ENCODE peak calls at places on chromosomes 3 and 15, in four cellular contexts. E is foreskin fibroblast, C is omental fat pad, I is stomach. W is an unnamed sample.
A peak's percentile ranks its signal among the peaks of the same experiment; 100 is the strongest.

GRCh38 chr15:98914626-98915025 is 93.0 kb downstream of the PGPEP1L start:
- DNase-seq in E (peak; percentile 91), C (no peak), I (no peak), W (no peak)

GRCh38 chr15:25183581-25184330 is 229.0 kb downstream of the SNRPN start:
- DNase-seq in I (no peak), E (no peak), C (peak; percentile 7), W (no peak)

GRCh38 chr15:56532766-56533455 is 68.0 kb upstream of the MNS1 start:
- DNase-seq in C (no peak), I (no peak), E (no peak), W (no peak)

GRCh38 chr15:70643783-70644125 is 119.6 kb downstream of the UACA start:
- DNase-seq in E (peak; percentile 26), I (no peak), C (no peak), W (peak; percentile 24)

GRCh38 chr3:195072916-195073564 is 197.9 kb downstream of the XXYLT1 start:
- DNase-seq in I (peak; percentile 18), C (no peak), E (no peak), W (no peak)

GRCh38 chr15:77568960-77569646 is 63.6 kb downstream of the LINGO1 start:
- DNase-seq in C (peak; percentile 36), E (no peak), I (peak; percentile 47), W (peak; percentile 34)

GRCh38 chr3:87236093-87236492 is 9.0 kb downstream of the CHMP2B start:
- DNase-seq in I (no peak), C (no peak), E (no peak), W (no peak)

GRCh38 chr3:32045091-32045964 is 61.1 kb upstream of the GPD1L start:
- DNase-seq in E (peak; percentile 66), C (peak; percentile 24), I (peak; percentile 81), W (peak; percentile 66)

GRCh38 chr3:30770387-30770786 is 124.1 kb downstream of the GADL1 start:
- DNase-seq in I (no peak), E (peak; percentile 97), C (no peak), W (peak; percentile 35)

GRCh38 chr15:66046751-66047150 is 177.5 kb downstream of the RAB11A start:
- DNase-seq in I (no peak), C (no peak), E (no peak), W (peak; percentile 52)

GRCh38 chr3:146313411-146314111 is 62.7 kb upstream of the PLSCR4 start:
- DNase-seq in C (no peak), E (peak; percentile 85), I (no peak), W (peak; percentile 64)

GRCh38 chr15:60932051-60932915 is 296.8 kb downstream of the RORA start:
- DNase-seq in I (peak; percentile 59), E (peak; percentile 33), C (no peak), W (peak; percentile 81)

DNA sequence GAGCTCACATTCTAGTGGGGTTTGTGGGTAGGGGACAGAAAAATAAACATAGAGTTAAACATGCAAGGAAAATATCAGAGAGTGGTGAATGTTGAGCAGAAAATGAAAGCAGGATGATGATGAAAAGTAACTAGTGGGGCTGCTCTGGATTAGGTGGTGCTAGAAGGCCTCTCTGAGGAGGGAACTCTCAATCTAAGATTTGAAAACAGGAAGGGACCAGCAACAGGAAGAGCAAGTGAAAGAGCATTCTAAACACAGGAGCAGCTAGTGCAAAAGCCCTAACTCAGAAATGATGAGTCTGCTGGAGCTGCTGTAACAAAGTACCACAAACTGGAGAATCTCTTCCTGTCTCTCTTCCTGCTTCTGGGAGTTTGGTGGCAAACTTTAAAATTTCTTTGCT is 468.6 kb upstream of the AGTR1 start:
- DNase-seq in I (no peak), E (no peak), C (no peak), W (no peak)
- TF ChIP-seq CTCF in I (no peak), E (no peak), C (no peak), W (no peak)

GRCh38 chr3:54433846-54434245 is 311.5 kb downstream of the CACNA2D3 start:
- DNase-seq in I (no peak), E (no peak), C (no peak), W (peak; percentile 18)
- TF ChIP-seq CTCF in I (no peak), E (no peak), C (no peak), W (no peak)

GRCh38 chr3:106281231-106281630 is 412.4 kb upstream of the CBLB start:
- DNase-seq in I (no peak), E (no peak), C (no peak), W (no peak)
- TF ChIP-seq CTCF in I (no peak), E (no peak), C (no peak), W (no peak)

GRCh38 chr3:47781685-47782537 is at the start of gene SMARCC1:
- DNase-seq in I (peak; percentile 99), C (peak; percentile 83), E (peak; percentile 98), W (peak; percentile 98)
- TF ChIP-seq CTCF in I (no peak), C (no peak), E (no peak), W (no peak)

GRCh38 chr3:69735893-69736292 is 3.4 kb upstream of the MITF start:
- DNase-seq in I (no peak), E (no peak), C (no peak), W (no peak)
- TF ChIP-seq CTCF in I (no peak), E (no peak), C (no peak), W (no peak)